ENCODE peak calls at places on chromosomes 5 and 9, in seven cellular contexts. Z is NCI-H146, C is HEK293T, W is mesenchymal stem cell, L is activated B cell treated with CpG ODN at 0.5 μM for 24 hours, T is NCI-H82, A is neural progenitor cell. X is an unnamed sample.

GRCh38 chr5:179234563-179235135 is 110.6 kb downstream of the ADAMTS2 start:
- DNase-seq in Z (no peak), C (no peak), W (no peak), L (no peak), T (no peak), A (no peak), X (no peak)

GRCh38 chr9:111798786-111799185 is 4.0 kb upstream of the SHOC1 start:
- DNase-seq in Z (no peak), C (no peak), W (peak; percentile 77), L (no peak), T (no peak), A (no peak), X (no peak)

GRCh38 chr5:179196420-179197079 is 136.4 kb downstream of the ZNF354C start:
- DNase-seq in Z (no peak), C (no peak), W (no peak), L (no peak), T (no peak), A (no peak), X (no peak)

GRCh38 chr5:122726990-122727616 is 47.8 kb upstream of the SNX2 start:
- DNase-seq in Z (no peak), C (no peak), W (peak; percentile 43), L (no peak), T (no peak), A (no peak), X (no peak)

GRCh38 chr5:88269222-88269771 is 652 bp upstream of the TMEM161B start:
- DNase-seq in Z (peak; percentile 41), C (peak; percentile 10), W (peak; percentile 35), L (no peak), T (peak; percentile 62), A (peak; percentile 5), X (no peak)

GRCh38 chr9:8030095-8030494 is 230.5 kb upstream of the DMAC1 start:
- DNase-seq in Z (no peak), C (no peak), W (no peak), L (no peak), T (no peak), A (no peak), X (no peak)

GRCh38 chr5:73544429-73545402 is 20.7 kb downstream of the ANKRA2 start:
- DNase-seq in Z (peak; percentile 92), C (no peak), W (no peak), L (no peak), T (peak; percentile 81), A (no peak), X (no peak)

GRCh38 chr5:116572375-116573278 is 2.0 kb downstream of the SEMA6A start:
- DNase-seq in Z (peak; percentile 64), C (peak; percentile 43), W (peak; percentile 48), L (no peak), T (peak; percentile 75), A (peak; percentile 81), X (peak; percentile 48)

GRCh38 chr5:115170128-115170923 is 618 bp upstream of the TRIM36 start:
- DNase-seq in Z (no peak), C (peak; percentile 53), W (peak; percentile 38), L (peak; percentile 32), T (no peak), A (peak; percentile 83), X (peak; percentile 24)

GRCh38 chr9:72440383-72440782 is 75.4 kb upstream of the ZFAND5 start:
- DNase-seq in Z (no peak), C (no peak), W (no peak), L (no peak), T (no peak), A (no peak), X (no peak)

GRCh38 chr5:58156977-58157701 is 302.7 kb downstream of the PLK2 start:
- DNase-seq in Z (peak; percentile 57), C (no peak), W (peak; percentile 37), L (no peak), T (peak; percentile 69), A (peak; percentile 58), X (no peak)

GRCh38 chr5:95973793-95974325 is 12.2 kb upstream of the ELL2 start:
- DNase-seq in Z (no peak), C (no peak), W (peak; percentile 95), L (no peak), T (no peak), A (no peak), X (no peak)

GRCh38 chr5:36531401-36531800 is 75.0 kb upstream of the SLC1A3 start:
- DNase-seq in Z (no peak), C (no peak), W (no peak), L (no peak), T (no peak), A (no peak), X (no peak)

GRCh38 chr5:83377131-83377865 is 94.2 kb upstream of the VCAN start:
- DNase-seq in Z (no peak), C (no peak), W (peak; percentile 56), L (no peak), T (no peak), A (no peak), X (no peak)

GRCh38 chr9:84669293-84670105 is at the start of gene NTRK2:
- DNase-seq in Z (peak; percentile 20), C (peak; percentile 55), W (peak; percentile 33), L (no peak), T (peak; percentile 7), A (peak; percentile 69), X (peak; percentile 47)

GRCh38 chr9:128683340-128684064 is 5.5 kb upstream of the SET start:
- DNase-seq in Z (peak; percentile 68), C (peak; percentile 41), W (peak; percentile 51), L (peak; percentile 56), T (peak; percentile 85), A (peak; percentile 94), X (peak; percentile 39)

GRCh38 chr5:28249771-28250415 is 1211.5 kb upstream of the CDH9 start:
- DNase-seq in Z (no peak), C (no peak), W (no peak), L (no peak), T (no peak), A (no peak), X (no peak)

GRCh38 chr9:33029106-33029788 is 4.2 kb downstream of the DNAJA1 start:
- DNase-seq in Z (no peak), C (no peak), W (peak; percentile 61), L (no peak), T (no peak), A (no peak), X (no peak)

GRCh38 chr9:92115977-92116285 is 718 bp upstream of the SPTLC1 start:
- DNase-seq in Z (no peak), C (no peak), W (no peak), L (no peak), T (no peak), A (no peak), X (no peak)

GRCh38 chr9:127838375-127839078 is 15.9 kb downstream of the ENG start:
- DNase-seq in Z (no peak), C (no peak), W (peak; percentile 98), L (no peak), T (no peak), A (no peak), X (no peak)

GRCh38 chr9:16726718-16727451 is 143.6 kb downstream of the BNC2 start:
- DNase-seq in Z (peak; percentile 49), C (peak; percentile 45), W (peak; percentile 87), L (no peak), T (peak; percentile 76), A (peak; percentile 91), X (peak; percentile 69)

GRCh38 chr9:107309271-107309670 is 26.2 kb downstream of the RAD23B start:
- DNase-seq in Z (no peak), C (no peak), W (no peak), L (no peak), T (no peak), A (no peak), X (no peak)

GRCh38 chr5:168537176-168537575 is 8.1 kb downstream of the FBLL1 start:
- DNase-seq in Z (no peak), C (no peak), W (no peak), L (no peak), T (no peak), A (no peak), X (no peak)

GRCh38 chr5:151684690-151685361 is 1.9 kb downstream of the SPARC start:
- DNase-seq in Z (no peak), C (no peak), W (peak; percentile 99), L (no peak), T (peak; percentile 15), A (peak; percentile 72), X (no peak)

GRCh38 chr9:133420392-133420827 is 1.8 kb upstream of the ADAMTS13 start:
- DNase-seq in Z (no peak), C (no peak), W (peak; percentile 10), L (no peak), T (no peak), A (peak; percentile 39), X (no peak)

GRCh38 chr5:142680605-142681259 is 5.2 kb downstream of the FGF1 start:
- DNase-seq in Z (peak; percentile 40), C (no peak), W (peak; percentile 36), L (no peak), T (no peak), A (no peak), X (no peak)